ENCODE peak calls at places on chromosome 5, in seven cellular contexts. One of them, this sample, is unnamed.

GRCh38 chr5:78113689-78114088 is 180.8 kb downstream of the AP3B1 start:
- DNase-seq in endodermal cell: no peak
- DNase-seq in suprapubic skin: no peak
- DNase-seq in AG10803: no peak
- DNase-seq in AG09309: no peak
- DNase-seq in heart right ventricle: no peak
- DNase-seq in left ventricle myocardium inferior: no peak
- DNase-seq in this sample: no peak

GRCh38 chr5:180523629-180524466 is 29.7 kb downstream of the CNOT6 start:
- DNase-seq in heart right ventricle: no peak
- DNase-seq in endodermal cell: no peak
- DNase-seq in suprapubic skin: no peak
- DNase-seq in AG10803: no peak
- DNase-seq in AG09309: no peak
- DNase-seq in left ventricle myocardium inferior: no peak
- DNase-seq in this sample: no peak

GRCh38 chr5:139640432-139641115 is 7.6 kb upstream of the CXXC5 start:
- DNase-seq in left ventricle myocardium inferior: no peak
- DNase-seq in suprapubic skin: no peak
- DNase-seq in AG09309: no peak
- DNase-seq in heart right ventricle: no peak
- DNase-seq in endodermal cell: no peak
- DNase-seq in AG10803: no peak
- DNase-seq in this sample: no peak

GRCh38 chr5:43152946-43153345 is 32.2 kb downstream of the ZNF131 start:
- DNase-seq in suprapubic skin: no peak
- DNase-seq in AG10803: peak; percentile 79
- DNase-seq in AG09309: peak; percentile 31
- DNase-seq in heart right ventricle: no peak
- DNase-seq in endodermal cell: no peak
- DNase-seq in left ventricle myocardium inferior: no peak
- DNase-seq in this sample: peak; percentile 37

GRCh38 chr5:135833961-135834638 is 363 bp upstream of the SLC25A48 start:
- DNase-seq in AG09309: no peak
- DNase-seq in endodermal cell: no peak
- DNase-seq in heart right ventricle: no peak
- DNase-seq in left ventricle myocardium inferior: no peak
- DNase-seq in AG10803: peak; percentile 19
- DNase-seq in suprapubic skin: peak; percentile 71
- DNase-seq in this sample: no peak

GRCh38 chr5:180970336-180970735 is 18.3 kb upstream of the BTNL3 start:
- DNase-seq in AG09309: no peak
- DNase-seq in left ventricle myocardium inferior: no peak
- DNase-seq in heart right ventricle: no peak
- DNase-seq in endodermal cell: no peak
- DNase-seq in suprapubic skin: no peak
- DNase-seq in AG10803: no peak
- DNase-seq in this sample: no peak

GRCh38 chr5:67648201-67648671 is 451.6 kb upstream of the CD180 start:
- DNase-seq in suprapubic skin: peak; percentile 89
- DNase-seq in left ventricle myocardium inferior: peak; percentile 89
- DNase-seq in AG09309: peak; percentile 83
- DNase-seq in heart right ventricle: peak; percentile 73
- DNase-seq in endodermal cell: no peak
- DNase-seq in AG10803: peak; percentile 95
- DNase-seq in this sample: peak; percentile 88

GRCh38 chr5:167571824-167572223 is 719.6 kb upstream of the WWC1 start:
- DNase-seq in AG09309: no peak
- DNase-seq in AG10803: no peak
- DNase-seq in endodermal cell: peak; percentile 52
- DNase-seq in left ventricle myocardium inferior: no peak
- DNase-seq in heart right ventricle: no peak
- DNase-seq in suprapubic skin: no peak
- DNase-seq in this sample: no peak

GRCh38 chr5:134889335-134889734 is 15.2 kb downstream of the TXNDC15 start:
- DNase-seq in left ventricle myocardium inferior: no peak
- DNase-seq in endodermal cell: no peak
- DNase-seq in suprapubic skin: no peak
- DNase-seq in AG09309: no peak
- DNase-seq in AG10803: no peak
- DNase-seq in heart right ventricle: no peak
- DNase-seq in this sample: no peak

GRCh38 chr5:134371834-134372340 is 518 bp downstream of the UBE2B start:
- DNase-seq in suprapubic skin: peak; percentile 84
- DNase-seq in AG09309: no peak
- DNase-seq in left ventricle myocardium inferior: peak; percentile 60
- DNase-seq in heart right ventricle: peak; percentile 71
- DNase-seq in endodermal cell: peak; percentile 87
- DNase-seq in AG10803: peak; percentile 32
- DNase-seq in this sample: peak; percentile 29

GRCh38 chr5:142324871-142325676 is at the start of gene SPRY4:
- DNase-seq in endodermal cell: peak; percentile 99
- DNase-seq in AG10803: peak; percentile 96
- DNase-seq in suprapubic skin: peak; percentile 93
- DNase-seq in AG09309: peak; percentile 87
- DNase-seq in heart right ventricle: peak; percentile 94
- DNase-seq in left ventricle myocardium inferior: peak; percentile 92
- DNase-seq in this sample: peak; percentile 96

GRCh38 chr5:72138943-72139467 is 31.7 kb downstream of the MAP1B start:
- DNase-seq in suprapubic skin: no peak
- DNase-seq in endodermal cell: no peak
- DNase-seq in left ventricle myocardium inferior: no peak
- DNase-seq in AG09309: peak; percentile 88
- DNase-seq in heart right ventricle: no peak
- DNase-seq in AG10803: peak; percentile 94
- DNase-seq in this sample: peak; percentile 81

GRCh38 chr5:178308541-178309092 is 76.0 kb upstream of the PHYKPL start:
- DNase-seq in suprapubic skin: peak; percentile 55
- DNase-seq in AG10803: no peak
- DNase-seq in AG09309: no peak
- DNase-seq in heart right ventricle: no peak
- DNase-seq in left ventricle myocardium inferior: no peak
- DNase-seq in endodermal cell: peak; percentile 39
- DNase-seq in this sample: no peak

GRCh38 chr5:160169326-160169725 is 50.1 kb upstream of the PWWP2A start:
- DNase-seq in endodermal cell: no peak
- DNase-seq in left ventricle myocardium inferior: no peak
- DNase-seq in AG10803: peak; percentile 89
- DNase-seq in AG09309: peak; percentile 84
- DNase-seq in suprapubic skin: no peak
- DNase-seq in heart right ventricle: peak; percentile 41
- DNase-seq in this sample: no peak

GRCh38 chr5:107821288-107821687 is 150.6 kb upstream of the EFNA5 start:
- DNase-seq in heart right ventricle: no peak
- DNase-seq in AG10803: no peak
- DNase-seq in suprapubic skin: no peak
- DNase-seq in endodermal cell: no peak
- DNase-seq in AG09309: no peak
- DNase-seq in left ventricle myocardium inferior: no peak
- DNase-seq in this sample: no peak

GRCh38 chr5:91906027-91906426 is 522.9 kb upstream of the ARRDC3 start:
- DNase-seq in left ventricle myocardium inferior: no peak
- DNase-seq in heart right ventricle: no peak
- DNase-seq in suprapubic skin: no peak
- DNase-seq in endodermal cell: no peak
- DNase-seq in AG09309: no peak
- DNase-seq in AG10803: no peak
- DNase-seq in this sample: no peak

GRCh38 chr5:82011761-82012160 is 39.9 kb downstream of the ATG10 start:
- DNase-seq in heart right ventricle: no peak
- DNase-seq in AG09309: peak; percentile 54
- DNase-seq in endodermal cell: no peak
- DNase-seq in left ventricle myocardium inferior: no peak
- DNase-seq in suprapubic skin: no peak
- DNase-seq in AG10803: peak; percentile 68
- DNase-seq in this sample: no peak

GRCh38 chr5:169408166-169408565 is 107.2 kb upstream of the SLIT3 start:
- DNase-seq in AG09309: no peak
- DNase-seq in suprapubic skin: no peak
- DNase-seq in AG10803: no peak
- DNase-seq in heart right ventricle: no peak
- DNase-seq in endodermal cell: no peak
- DNase-seq in left ventricle myocardium inferior: no peak
- DNase-seq in this sample: no peak

GRCh38 chr5:74649421-74649973 is 9.0 kb upstream of the ENC1 start:
- DNase-seq in AG10803: no peak
- DNase-seq in heart right ventricle: no peak
- DNase-seq in suprapubic skin: no peak
- DNase-seq in endodermal cell: no peak
- DNase-seq in AG09309: no peak
- DNase-seq in left ventricle myocardium inferior: no peak
- DNase-seq in this sample: no peak
- TF ChIP-seq CTCF in AG10803: no peak
- TF ChIP-seq CTCF in heart right ventricle: no peak
- TF ChIP-seq CTCF in suprapubic skin: no peak
- TF ChIP-seq CTCF in endodermal cell: no peak
- TF ChIP-seq CTCF in AG09309: no peak
- TF ChIP-seq CTCF in left ventricle myocardium inferior: no peak
- TF ChIP-seq CTCF in this sample: no peak

DNA sequence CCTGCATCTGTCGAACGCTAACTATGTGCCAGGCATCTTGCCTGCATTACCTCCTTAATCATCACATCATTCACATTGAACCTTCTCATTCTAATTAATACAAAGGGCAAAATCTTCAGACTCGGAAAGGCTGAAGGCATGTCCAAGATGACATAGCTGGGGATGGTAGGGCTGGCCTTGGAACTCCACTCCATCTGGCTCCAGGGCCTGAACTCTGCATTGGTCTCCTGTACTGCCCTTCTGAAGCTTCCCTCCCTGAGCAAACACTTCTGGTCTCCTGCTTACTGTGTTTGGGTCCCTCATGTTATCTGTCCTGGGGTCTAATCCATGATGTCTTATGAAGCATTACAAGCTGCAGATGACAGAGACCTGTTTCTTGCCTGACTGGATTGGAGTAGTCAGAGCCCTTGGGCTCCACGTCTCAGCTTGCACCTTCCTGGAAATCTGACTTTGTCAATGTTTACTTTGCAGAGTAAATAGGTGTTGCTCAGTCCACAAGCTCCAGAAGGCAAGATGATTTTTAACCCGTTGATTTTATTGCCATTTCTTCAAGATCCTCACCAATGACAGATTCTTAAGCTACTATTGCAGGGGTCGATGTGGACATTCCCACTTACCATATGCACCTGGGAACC is 106.1 kb downstream of the GALNT10 start:
- DNase-seq in AG10803: no peak
- DNase-seq in endodermal cell: peak; percentile 23
- DNase-seq in suprapubic skin: no peak
- DNase-seq in left ventricle myocardium inferior: no peak
- DNase-seq in heart right ventricle: no peak
- DNase-seq in AG09309: no peak
- DNase-seq in this sample: no peak
- TF ChIP-seq CTCF in AG10803: no peak
- TF ChIP-seq CTCF in endodermal cell: no peak
- TF ChIP-seq CTCF in suprapubic skin: no peak
- TF ChIP-seq CTCF in left ventricle myocardium inferior: no peak
- TF ChIP-seq CTCF in heart right ventricle: no peak
- TF ChIP-seq CTCF in AG09309: no peak
- TF ChIP-seq CTCF in this sample: no peak

GRCh38 chr5:28779161-28779754 is 1740.9 kb upstream of the CDH9 start:
- DNase-seq in AG10803: no peak
- DNase-seq in heart right ventricle: no peak
- DNase-seq in AG09309: no peak
- DNase-seq in endodermal cell: no peak
- DNase-seq in suprapubic skin: no peak
- DNase-seq in left ventricle myocardium inferior: no peak
- DNase-seq in this sample: no peak
- TF ChIP-seq CTCF in AG10803: no peak
- TF ChIP-seq CTCF in heart right ventricle: no peak
- TF ChIP-seq CTCF in AG09309: no peak
- TF ChIP-seq CTCF in endodermal cell: peak; percentile 80
- TF ChIP-seq CTCF in suprapubic skin: no peak
- TF ChIP-seq CTCF in left ventricle myocardium inferior: no peak
- TF ChIP-seq CTCF in this sample: no peak

GRCh38 chr5:150122158-150122510 is 33.5 kb downstream of the PDGFRB start:
- DNase-seq in AG10803: no peak
- DNase-seq in AG09309: no peak
- DNase-seq in endodermal cell: peak; percentile 78
- DNase-seq in suprapubic skin: no peak
- DNase-seq in heart right ventricle: no peak
- DNase-seq in left ventricle myocardium inferior: no peak
- DNase-seq in this sample: no peak
- TF ChIP-seq CTCF in AG10803: peak; percentile 19
- TF ChIP-seq CTCF in AG09309: peak; percentile 32
- TF ChIP-seq CTCF in endodermal cell: peak; percentile 75
- TF ChIP-seq CTCF in suprapubic skin: no peak
- TF ChIP-seq CTCF in heart right ventricle: peak; percentile 9
- TF ChIP-seq CTCF in left ventricle myocardium inferior: peak; percentile 10
- TF ChIP-seq CTCF in this sample: peak; percentile 10

DNA sequence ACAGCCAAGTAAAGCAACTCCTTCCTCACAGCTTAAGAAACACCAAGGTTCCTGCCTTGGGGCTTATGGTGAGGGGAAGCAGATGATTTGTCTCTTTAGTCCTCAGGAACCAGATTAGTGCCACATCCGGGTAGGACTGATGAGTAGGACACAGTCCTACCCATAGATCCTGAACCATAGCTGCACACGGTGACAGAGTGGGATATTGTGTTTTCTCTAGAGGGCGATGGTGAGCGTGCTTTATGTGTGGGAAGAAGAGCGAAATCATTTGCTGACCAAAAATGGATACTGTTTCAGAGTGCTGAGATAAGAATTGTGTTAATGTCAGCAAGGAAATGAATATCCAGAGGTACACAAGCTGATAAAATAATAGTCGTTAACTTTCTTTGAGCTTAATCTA is 209.0 kb upstream of the FBXL7 start:
- DNase-seq in heart right ventricle: no peak
- DNase-seq in AG10803: no peak
- DNase-seq in AG09309: no peak
- DNase-seq in left ventricle myocardium inferior: no peak
- DNase-seq in suprapubic skin: no peak
- DNase-seq in endodermal cell: no peak
- DNase-seq in this sample: no peak
- TF ChIP-seq CTCF in heart right ventricle: peak; percentile 18
- TF ChIP-seq CTCF in AG10803: peak; percentile 9
- TF ChIP-seq CTCF in AG09309: no peak
- TF ChIP-seq CTCF in left ventricle myocardium inferior: peak; percentile 30
- TF ChIP-seq CTCF in suprapubic skin: no peak
- TF ChIP-seq CTCF in endodermal cell: peak; percentile 63
- TF ChIP-seq CTCF in this sample: no peak

GRCh38 chr5:146630467-146630866 is 114.5 kb upstream of the GPR151 start:
- DNase-seq in heart right ventricle: no peak
- DNase-seq in left ventricle myocardium inferior: no peak
- DNase-seq in suprapubic skin: no peak
- DNase-seq in AG10803: no peak
- DNase-seq in AG09309: no peak
- DNase-seq in endodermal cell: no peak
- DNase-seq in this sample: no peak
- TF ChIP-seq CTCF in heart right ventricle: no peak
- TF ChIP-seq CTCF in left ventricle myocardium inferior: no peak
- TF ChIP-seq CTCF in suprapubic skin: no peak
- TF ChIP-seq CTCF in AG10803: no peak
- TF ChIP-seq CTCF in AG09309: no peak
- TF ChIP-seq CTCF in endodermal cell: no peak
- TF ChIP-seq CTCF in this sample: no peak

GRCh38 chr5:122774861-122775712 is at the start of gene SNX2:
- DNase-seq in left ventricle myocardium inferior: peak; percentile 96
- DNase-seq in suprapubic skin: peak; percentile 93
- DNase-seq in endodermal cell: peak; percentile 97
- DNase-seq in AG10803: peak; percentile 84
- DNase-seq in AG09309: peak; percentile 25
- DNase-seq in heart right ventricle: peak; percentile 91
- DNase-seq in this sample: peak; percentile 62
- TF ChIP-seq CTCF in left ventricle myocardium inferior: peak; percentile 42
- TF ChIP-seq CTCF in suprapubic skin: no peak
- TF ChIP-seq CTCF in endodermal cell: peak; percentile 62
- TF ChIP-seq CTCF in AG10803: peak; percentile 13
- TF ChIP-seq CTCF in AG09309: peak; percentile 7
- TF ChIP-seq CTCF in heart right ventricle: peak; percentile 19
- TF ChIP-seq CTCF in this sample: no peak

GRCh38 chr5:131265318-131265803 is 1.5 kb downstream of the CDC42SE2 start:
- DNase-seq in suprapubic skin: no peak
- DNase-seq in endodermal cell: no peak
- DNase-seq in AG10803: peak; percentile 31
- DNase-seq in left ventricle myocardium inferior: no peak
- DNase-seq in heart right ventricle: no peak
- DNase-seq in AG09309: no peak
- DNase-seq in this sample: no peak
- TF ChIP-seq CTCF in suprapubic skin: peak; percentile 23
- TF ChIP-seq CTCF in endodermal cell: peak; percentile 55
- TF ChIP-seq CTCF in AG10803: peak; percentile 55
- TF ChIP-seq CTCF in left ventricle myocardium inferior: peak; percentile 45
- TF ChIP-seq CTCF in heart right ventricle: peak; percentile 27
- TF ChIP-seq CTCF in AG09309: peak; percentile 28
- TF ChIP-seq CTCF in this sample: peak; percentile 29

This sample was measured in AG09319.